ENCODE peak calls at places on chromosomes 1 and 21, in six cellular contexts. X, S, H, A, W and O are unnamed samples.

GRCh38 chr21:37944492-37944891 is 28.2 kb upstream of the KCNJ6 start:
- DNase-seq in A (no peak), X (no peak), S (no peak), H (no peak), W (no peak), O (no peak)

GRCh38 chr1:23452011-23452411 is 27.5 kb upstream of the TCEA3 start:
- DNase-seq in W (peak), H (no peak), A (no peak), S (peak), X (no peak), O (no peak)

GRCh38 chr1:25111706-25112105 is 120.6 kb downstream of the SYF2 start:
- DNase-seq in A (no peak), S (no peak), X (no peak), W (no peak), H (no peak), O (no peak)

GRCh38 chr21:28207776-28208175 is 784.9 kb downstream of the LTN1 start:
- DNase-seq in W (no peak), X (no peak), A (no peak), H (no peak), S (no peak), O (no peak)

GRCh38 chr1:53777272-53777671 is 38.3 kb upstream of the GLIS1 start:
- DNase-seq in W (no peak), A (no peak), X (no peak), S (no peak), H (no peak), O (no peak)

GRCh38 chr1:243409284-243409683 is 153.4 kb downstream of the SDCCAG8 start:
- DNase-seq in H (no peak), X (peak), A (no peak), W (no peak), S (peak), O (peak)

GRCh38 chr1:223326776-223327175 is 37.2 kb downstream of the SUSD4 start:
- DNase-seq in A (no peak), H (no peak), X (no peak), S (no peak), W (no peak), O (no peak)

GRCh38 chr1:39788758-39789570 is at the start of gene BMP8B:
- DNase-seq in W (peak), S (peak), X (peak), A (peak), H (peak), O (peak)

GRCh38 chr1:154213274-154213673 is 7.1 kb upstream of the CFAP141 start:
- DNase-seq in X (no peak), S (no peak), H (no peak), A (peak), W (no peak), O (no peak)

GRCh38 chr1:77533660-77534295 is 148.7 kb downstream of the ZZZ3 start:
- DNase-seq in W (peak), X (peak), S (peak), A (peak), H (peak), O (peak)

GRCh38 chr1:173122958-173123852 is 72.5 kb upstream of the TNFSF18 start:
- DNase-seq in S (peak), W (no peak), H (no peak), X (no peak), A (no peak), O (peak)

GRCh38 chr1:153612755-153613331 is at the start of gene S100A16:
- DNase-seq in A (no peak), W (no peak), H (no peak), X (no peak), S (peak), O (no peak)

GRCh38 chr1:46411601-46412341 is 17.7 kb downstream of the FAAH start:
- DNase-seq in A (peak), W (no peak), H (no peak), S (peak), X (no peak), O (no peak)

GRCh38 chr21:31974454-31974985 is 101.7 kb downstream of the HUNK start:
- DNase-seq in X (no peak), H (no peak), W (peak), S (no peak), A (peak), O (no peak)

GRCh38 chr1:80143361-80143760 is 1136.8 kb upstream of the ADGRL4 start:
- DNase-seq in H (no peak), W (no peak), A (no peak), X (no peak), S (no peak), O (no peak)

GRCh38 chr1:4650981-4651380 is 3.4 kb upstream of the AJAP1 start:
- DNase-seq in W (no peak), H (no peak), A (no peak), S (no peak), X (no peak), O (no peak)

GRCh38 chr1:24735619-24736375 is 9.4 kb upstream of the CLIC4 start:
- DNase-seq in X (no peak), A (no peak), S (no peak), W (no peak), H (no peak), O (no peak)

GRCh38 chr1:67211589-67212563 is 45.6 kb downstream of the IL23R start:
- DNase-seq in H (no peak), S (peak), A (peak), X (no peak), W (peak), O (peak)

GRCh38 chr1:235999259-235999925 is 65.5 kb downstream of the NID1 start:
- DNase-seq in A (peak), W (peak), S (no peak), H (peak), X (no peak), O (no peak)

GRCh38 chr21:27511241-27511640 is 544.4 kb upstream of the ADAMTS5 start:
- DNase-seq in S (no peak), W (no peak), A (no peak), H (no peak), X (no peak), O (no peak)